ENCODE peak calls at places on chromosomes 6 and 20, in ten cellular contexts. E, V, L, O, Z, Y, S, R, A and K are unnamed samples. For H3K4me1, the result is how much of the 10 kb centered on the place peaks cover.

GRCh38 chr6:82687855-82688254 is 324.2 kb downstream of the TPBG start:
- DNase-seq in Z (peak), E (no peak), R (no peak), Y (no peak), L (no peak), O (no peak), S (no peak), A (no peak), V (no peak), K (no peak)

GRCh38 chr6:111256646-111257045 is 169.3 kb downstream of the SLC16A10 start:
- DNase-seq in S (no peak), R (no peak), O (no peak), Z (no peak), A (no peak), Y (no peak), L (no peak), V (no peak), E (peak), K (no peak)

GRCh38 chr20:20205141-20205861 is 153.0 kb downstream of the CFAP61 start:
- DNase-seq in S (no peak), L (no peak), A (no peak), Y (no peak), R (no peak), O (no peak), E (no peak), Z (no peak), V (no peak), K (no peak)

GRCh38 chr20:12660918-12661317 is 347.9 kb upstream of the SPTLC3 start:
- DNase-seq in L (no peak), O (no peak), Y (no peak), E (peak), A (no peak), R (no peak), S (no peak), Z (peak), V (no peak), K (no peak)

GRCh38 chr6:32772656-32773055 is 9.3 kb upstream of the HLA-DQB2 start:
- DNase-seq in Y (no peak), R (no peak), L (no peak), S (no peak), V (no peak), E (no peak), Z (no peak), O (no peak), A (no peak), K (no peak)

GRCh38 chr6:82954351-82954750 is 111.3 kb downstream of the UBE3D start:
- DNase-seq in S (no peak), Y (no peak), E (no peak), R (no peak), V (no peak), O (no peak), L (no peak), Z (no peak), A (no peak), K (no peak)

GRCh38 chr20:53657289-53657678 is 63.6 kb upstream of the ZNF217 start:
- DNase-seq in E (no peak), Z (no peak), L (no peak), V (no peak), O (no peak), A (no peak), R (no peak), S (no peak), Y (no peak), K (no peak)

GRCh38 chr20:63490416-63490815 is 8.5 kb downstream of the EEF1A2 start:
- DNase-seq in S (no peak), Z (no peak), O (peak), A (no peak), V (no peak), R (no peak), Y (no peak), L (no peak), E (peak), K (no peak)

GRCh38 chr6:111552999-111553398 is 52.7 kb downstream of the TRAF3IP2 start:
- DNase-seq in V (no peak), O (no peak), R (no peak), S (no peak), E (no peak), Z (no peak), A (no peak), L (no peak), Y (no peak), K (no peak)

GRCh38 chr6:10595731-10596664 is 74.8 kb downstream of the GCNT2 start:
- DNase-seq in S (no peak), A (no peak), V (no peak), E (no peak), R (no peak), L (no peak), O (no peak), Z (peak), Y (no peak), K (no peak)

GRCh38 chr6:161489626-161490306 is 215.9 kb upstream of the AGPAT4 start:
- DNase-seq in L (peak), Y (no peak), A (no peak), Z (no peak), S (no peak), R (no peak), O (no peak), V (no peak), E (no peak), K (no peak)

GRCh38 chr6:102732908-102733307 is 1339.4 kb downstream of the GRIK2 start:
- DNase-seq in E (no peak), Z (no peak), L (no peak), Y (no peak), S (no peak), R (no peak), V (no peak), O (no peak), A (no peak), K (no peak)

GRCh38 chr20:22795897-22796296 is 211.5 kb upstream of the FOXA2 start:
- DNase-seq in S (peak), Z (no peak), R (peak), A (peak), L (peak), E (peak), O (no peak), Y (no peak), V (no peak), K (peak)

GRCh38 chr6:71351190-71351589 is 62.6 kb downstream of the OGFRL1 start:
- DNase-seq in A (no peak), O (no peak), R (no peak), Y (no peak), Z (no peak), L (no peak), S (no peak), E (no peak), V (no peak), K (no peak)

GRCh38 chr20:42313704-42314103 is 695.5 kb upstream of the CHD6 start:
- DNase-seq in Z (no peak), S (no peak), R (no peak), L (no peak), E (no peak), A (no peak), Y (no peak), V (no peak), O (no peak), K (no peak)

GRCh38 chr6:133594551-133594950 is 294.4 kb upstream of the TCF21 start:
- DNase-seq in L (no peak), R (no peak), A (no peak), O (no peak), E (no peak), Y (no peak), V (no peak), Z (no peak), S (no peak), K (no peak)

GRCh38 chr20:60481051-60481741 is 523.0 kb downstream of the CDH26 start:
- DNase-seq in Y (no peak), O (no peak), E (no peak), R (no peak), A (no peak), L (no peak), V (no peak), S (no peak), Z (no peak), K (no peak)

GRCh38 chr20:51003776-51004175 is 19.1 kb downstream of the KCNG1 start:
- DNase-seq in O (no peak), Y (no peak), V (no peak), L (no peak), E (no peak), A (no peak), Z (no peak), R (no peak), S (no peak), K (no peak)

GRCh38 chr20:25135031-25135430 is 53.1 kb upstream of the VSX1 start:
- DNase-seq in O (no peak), A (no peak), Y (no peak), S (no peak), L (no peak), E (no peak), Z (no peak), R (no peak), V (no peak), K (no peak)

GRCh38 chr6:5087389-5087788 is 2.2 kb downstream of the PPP1R3G start:
- DNase-seq in V (no peak), A (no peak), R (peak), Y (no peak), Z (peak), E (no peak), L (no peak), O (peak), S (no peak), K (no peak)

GRCh38 chr20:1108437-1108920 is 9.9 kb upstream of the PSMF1 start:
- DNase-seq in R (peak), V (peak), Y (no peak), L (peak), S (peak), E (peak), A (no peak), O (no peak), Z (peak), K (no peak)

GRCh38 chr6:52503853-52504777 is 72.7 kb downstream of the TRAM2 start:
- DNase-seq in R (peak), Y (peak), V (peak), Z (no peak), S (peak), A (peak), E (no peak), O (peak), L (peak), K (peak)

GRCh38 chr6:11278207-11278559 is 45.7 kb upstream of the NEDD9 start:
- DNase-seq in A (no peak), S (no peak), Z (no peak), Y (no peak), R (no peak), L (no peak), O (no peak), E (no peak), V (no peak), K (no peak)

GRCh38 chr6:75488026-75488425 is 5.6 kb downstream of the FILIP1 start:
- DNase-seq in Y (no peak), L (peak), E (no peak), V (no peak), O (no peak), R (no peak), S (no peak), A (no peak), Z (no peak), K (no peak)

GRCh38 chr6:16533210-16533609 is 228.1 kb downstream of the ATXN1 start:
- DNase-seq in E (no peak), L (no peak), Y (no peak), R (no peak), V (no peak), Z (no peak), O (no peak), A (no peak), S (no peak), K (no peak)

GRCh38 chr6:53375851-53376250 is 27.1 kb upstream of the ELOVL5 start:
- DNase-seq in Y (no peak), O (no peak), L (no peak), E (no peak), Z (no peak), S (no peak), V (no peak), A (no peak), R (no peak), K (no peak)

GRCh38 chr6:90497411-90497810 is 89.5 kb downstream of the MAP3K7 start:
- DNase-seq in E (peak), L (no peak), S (no peak), R (no peak), Y (no peak), V (no peak), O (no peak), Z (no peak), A (no peak), K (no peak)

GRCh38 chr6:75735491-75736186 is 13.4 kb upstream of the MYO6 start:
- DNase-seq in Y (no peak), V (no peak), S (no peak), E (peak), R (no peak), Z (no peak), L (peak), A (no peak), O (no peak), K (no peak)

GRCh38 chr6:10847684-10848083 is 9.3 kb upstream of the MAK start:
- DNase-seq in O (no peak), R (no peak), S (no peak), Y (no peak), Z (peak), A (no peak), L (no peak), V (no peak), E (no peak), K (no peak)

GRCh38 chr20:1134355-1134754 is 16.0 kb downstream of the PSMF1 start:
- DNase-seq in L (no peak), S (no peak), A (no peak), V (no peak), O (no peak), R (no peak), Y (no peak), E (no peak), Z (no peak), K (no peak)

GRCh38 chr20:50455656-50456451 is 54.3 kb upstream of the PTPN1 start:
- DNase-seq in Z (no peak), Y (no peak), A (no peak), R (no peak), S (no peak), E (peak), L (no peak), O (no peak), V (no peak), K (peak)

GRCh38 chr6:116387374-116387773 is 16.6 kb downstream of the DSE start:
- DNase-seq in O (no peak), L (peak), E (no peak), Y (no peak), S (no peak), A (no peak), R (no peak), Z (no peak), V (no peak), K (no peak)
- H3K4me1 ChIP-seq in O (under half), L (under half), E (under half), Y (under half), S (under half), A (under half), R (under half), Z (under half), V (half or more), K (under half)

GRCh38 chr6:4008324-4009047 is 70.5 kb downstream of the FAM217A start:
- DNase-seq in O (no peak), Y (no peak), R (no peak), A (no peak), E (peak), Z (peak), L (peak), V (no peak), S (no peak), K (no peak)
- TF ChIP-seq POLR2AphosphoS5 in O (no peak), Y (no peak), R (no peak), A (no peak), E (no peak), Z (no peak), L (no peak), V (no peak), S (no peak), K (no peak)

DNA sequence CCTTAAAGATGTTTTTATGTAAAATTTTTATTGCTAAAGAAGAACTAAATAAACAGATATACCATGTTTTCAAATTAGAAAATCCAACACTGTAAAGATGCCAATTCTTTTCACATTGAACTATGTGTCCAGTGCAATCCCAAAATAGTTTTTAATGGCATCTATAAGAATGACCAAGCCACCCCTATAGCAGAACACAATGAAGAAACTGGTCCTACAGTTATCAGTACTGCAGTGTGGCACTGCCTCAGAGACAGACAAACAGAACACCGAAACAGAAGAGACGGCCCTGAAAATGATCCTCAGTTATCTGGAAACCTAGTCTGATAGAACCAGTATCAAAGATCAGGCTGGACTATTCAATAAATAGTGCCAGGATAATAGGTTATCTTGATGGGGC is 41.9 kb downstream of the KIF13A start:
- DNase-seq in Y (no peak), A (no peak), S (no peak), R (no peak), V (no peak), Z (no peak), L (no peak), E (no peak), O (no peak), K (no peak)
- H3K27ac ChIP-seq in Y (no peak), A (no peak), S (no peak), R (no peak), V (no peak), Z (peak), L (no peak), E (no peak), O (no peak), K (peak)

GRCh38 chr20:33677991-33678431 is 3.8 kb upstream of the NECAB3 start:
- DNase-seq in V (no peak), Y (no peak), E (no peak), O (no peak), L (no peak), S (no peak), Z (no peak), R (no peak), A (no peak), K (peak)

GRCh38 chr20:33675127-33675954 is 1.1 kb upstream of the NECAB3 start:
- DNase-seq in O (no peak), S (no peak), Y (no peak), R (no peak), V (no peak), L (no peak), A (no peak), Z (no peak), E (no peak), K (peak)

GRCh38 chr20:33674294-33675126 is at the start of gene NECAB3:
- DNase-seq in O (peak), V (peak), A (peak), Y (peak), S (no peak), L (peak), R (peak), Z (peak), E (peak), K (peak)

GRCh38 chr20:33676652-33677645 is 2.7 kb upstream of the NECAB3 start:
- DNase-seq in L (no peak), S (no peak), O (no peak), Z (no peak), V (no peak), A (no peak), Y (no peak), R (no peak), E (no peak), K (no peak)

DNA sequence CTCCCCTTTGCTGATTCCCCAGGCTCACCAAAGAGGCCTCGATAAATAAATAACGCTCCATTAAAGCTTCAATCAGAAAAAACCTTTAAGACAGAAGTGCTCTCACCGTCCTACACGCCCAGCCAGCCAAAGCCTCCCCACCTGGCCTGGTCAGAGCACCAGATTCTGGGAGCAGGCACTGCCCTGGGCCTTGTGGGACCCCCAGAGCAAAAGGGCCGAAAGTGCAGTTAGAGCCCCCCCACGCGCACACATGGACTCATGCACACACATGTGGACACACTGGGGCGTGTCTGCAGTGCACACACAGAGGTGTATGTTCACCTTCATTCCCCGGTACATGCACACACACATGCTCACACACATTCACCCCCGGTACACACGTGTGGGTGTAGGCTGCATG is 1.9 kb upstream of the NECAB3 start:
- DNase-seq in L (no peak), A (no peak), E (no peak), R (no peak), V (no peak), Y (no peak), Z (no peak), O (no peak), S (no peak), K (peak)
- H3K4me1 ChIP-seq in L (under half), A (half or more), E (under half), R (under half), V (under half), Y (under half), Z (under half), O (under half), S (under half), K (under half)

GRCh38 chr6:84739866-84740208 is 24.6 kb downstream of the TBX18 start:
- DNase-seq in A (no peak), R (no peak), Z (no peak), S (no peak), L (no peak), E (no peak), Y (no peak), O (no peak), V (no peak), K (no peak)
- TF ChIP-seq POLR2AphosphoS5 in A (no peak), R (no peak), Z (no peak), S (no peak), L (no peak), E (no peak), Y (no peak), O (no peak), V (no peak), K (no peak)

GRCh38 chr20:13784271-13784892 is 337 bp downstream of the ESF1 start:
- DNase-seq in E (no peak), R (no peak), V (peak), Y (no peak), O (peak), S (no peak), A (no peak), L (no peak), Z (no peak), K (no peak)
- H3K27ac ChIP-seq in E (peak), R (peak), V (peak), Y (peak), O (peak), S (peak), A (peak), L (peak), Z (peak), K (peak)

GRCh38 chr6:137973201-137973600 is 106.1 kb downstream of the TNFAIP3 start:
- DNase-seq in A (no peak), Y (no peak), R (no peak), Z (no peak), S (no peak), O (no peak), V (no peak), E (no peak), L (no peak), K (no peak)
- H3K4me1 ChIP-seq in A (under half), Y (under half), R (under half), Z (under half), S (under half), O (under half), V (under half), E (under half), L (under half), K (under half)

DNA sequence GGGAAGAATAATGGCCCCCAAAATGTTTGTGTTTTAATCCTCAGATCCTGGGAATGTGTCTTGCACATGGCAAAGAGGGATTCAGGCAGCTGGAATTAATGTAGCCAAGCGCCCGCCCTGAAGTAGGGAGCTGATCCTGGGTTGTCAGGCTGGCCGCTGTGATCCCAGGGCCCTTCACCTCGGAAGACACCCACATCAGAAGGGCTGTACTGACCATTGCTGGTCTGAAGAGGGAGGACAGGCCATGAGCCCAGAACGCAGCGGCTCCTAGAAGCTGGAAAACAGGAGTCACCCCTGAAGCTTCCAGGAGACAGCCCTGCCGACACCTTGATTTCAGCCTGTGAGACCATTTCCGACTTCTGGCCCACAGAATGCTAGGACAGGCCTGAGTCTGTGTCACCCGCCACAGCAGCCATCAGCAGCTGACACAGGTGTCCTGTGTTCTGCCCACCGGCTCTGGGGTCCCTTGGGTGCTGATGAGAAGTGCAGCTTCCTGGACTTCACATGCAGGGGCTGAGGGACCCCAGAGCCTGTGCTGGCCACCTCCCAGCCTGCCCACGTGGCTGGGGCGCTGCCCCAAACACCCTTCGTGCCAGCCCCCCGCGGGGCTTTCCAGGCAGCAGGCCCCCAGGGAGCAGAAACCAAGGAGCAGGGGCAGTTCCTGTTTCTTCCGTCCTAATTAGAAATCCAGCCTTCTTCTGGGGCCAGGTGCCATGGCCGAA is 86.3 kb downstream of the ERMARD start:
- DNase-seq in Y (no peak), O (peak), E (no peak), Z (no peak), S (no peak), R (no peak), L (no peak), V (peak), A (no peak), K (no peak)
- TF ChIP-seq POLR2AphosphoS5 in Y (no peak), O (no peak), E (no peak), Z (no peak), S (no peak), R (no peak), L (no peak), V (no peak), A (no peak), K (no peak)